ENCODE peak calls at places on chromosomes 5 and 9, in seven cellular contexts. H, Y, B, A, L, W and S are unnamed samples.

GRCh38 chr9:120580591-120580896 is 577 bp upstream of the CDK5RAP2 start:
- DNase-seq in L (no peak), Y (no peak), H (no peak), A (no peak), B (peak; percentile 12), W (no peak), S (no peak)

GRCh38 chr5:50325237-50325832 is 115.8 kb downstream of the EMB start:
- DNase-seq in B (peak; percentile 35), W (no peak), H (no peak), Y (peak; percentile 32), A (no peak), L (no peak), S (no peak)

GRCh38 chr5:14234204-14234603 is 91.1 kb downstream of the TRIO start:
- DNase-seq in B (no peak), L (no peak), W (no peak), H (no peak), A (no peak), Y (no peak), S (no peak)

GRCh38 chr9:123003467-123003866 is 30.0 kb upstream of the GPR21 start:
- DNase-seq in W (no peak), B (no peak), Y (no peak), H (no peak), L (no peak), A (no peak), S (no peak)

GRCh38 chr5:24535646-24536045 is 109.1 kb downstream of the CDH10 start:
- DNase-seq in L (no peak), A (no peak), B (peak; percentile 33), H (no peak), W (no peak), Y (no peak), S (no peak)

GRCh38 chr9:129624947-129625346 is 1.0 kb upstream of the NTMT1 start:
- DNase-seq in B (no peak), Y (no peak), L (no peak), A (no peak), H (no peak), W (no peak), S (no peak)

GRCh38 chr5:135312255-135312935 is 86.6 kb downstream of the MACROH2A1 start:
- DNase-seq in W (no peak), A (no peak), L (no peak), H (no peak), Y (no peak), B (no peak), S (no peak)

GRCh38 chr9:100549048-100549447 is 28.8 kb upstream of the CAVIN4 start:
- DNase-seq in B (no peak), H (no peak), W (no peak), A (no peak), Y (no peak), L (no peak), S (no peak)

DNA sequence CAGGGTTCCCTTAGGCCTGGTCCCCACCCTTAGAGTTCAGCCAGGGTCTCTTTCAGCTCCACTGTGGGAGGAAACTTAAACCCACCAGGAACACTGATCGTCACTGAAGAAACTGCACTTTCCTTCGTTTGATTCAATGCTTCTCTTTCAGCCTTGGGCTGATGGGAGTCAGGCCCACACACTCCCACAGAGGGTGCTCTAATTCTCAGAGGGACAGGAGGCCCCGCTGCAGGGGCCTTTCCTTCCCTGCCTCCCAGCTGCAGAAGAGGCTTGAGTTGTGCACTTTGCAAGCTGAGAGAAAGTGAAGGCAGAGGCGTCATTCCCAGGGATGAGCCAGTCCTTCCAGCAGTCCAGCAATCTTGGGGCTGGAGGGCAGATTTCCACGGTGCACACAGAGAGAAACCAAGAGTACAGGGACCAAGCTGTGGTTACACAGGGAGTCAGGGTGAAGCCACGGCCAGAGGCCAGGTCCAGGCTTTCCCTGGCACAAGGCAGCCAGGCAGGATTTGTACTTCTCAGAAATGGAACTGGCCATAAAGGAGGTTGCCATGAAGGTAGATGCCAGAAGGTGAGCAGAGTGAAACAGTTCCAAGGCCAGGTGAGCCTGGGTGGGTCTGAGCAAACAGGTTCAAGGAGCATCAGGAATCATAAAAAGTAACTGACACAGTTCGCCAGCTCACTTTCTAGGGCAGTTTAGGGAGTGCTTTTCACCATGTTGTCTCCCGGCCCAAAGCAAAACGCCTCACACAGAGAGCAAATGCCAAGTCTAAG is 10.3 kb upstream of the GLIPR2 start:
- DNase-seq in L (no peak), W (no peak), A (no peak), Y (no peak), B (no peak), H (no peak), S (no peak)
- TF ChIP-seq POLR2AphosphoS5 in L (no peak), W (no peak), A (no peak), Y (no peak), B (no peak), H (no peak), S (no peak)

DNA sequence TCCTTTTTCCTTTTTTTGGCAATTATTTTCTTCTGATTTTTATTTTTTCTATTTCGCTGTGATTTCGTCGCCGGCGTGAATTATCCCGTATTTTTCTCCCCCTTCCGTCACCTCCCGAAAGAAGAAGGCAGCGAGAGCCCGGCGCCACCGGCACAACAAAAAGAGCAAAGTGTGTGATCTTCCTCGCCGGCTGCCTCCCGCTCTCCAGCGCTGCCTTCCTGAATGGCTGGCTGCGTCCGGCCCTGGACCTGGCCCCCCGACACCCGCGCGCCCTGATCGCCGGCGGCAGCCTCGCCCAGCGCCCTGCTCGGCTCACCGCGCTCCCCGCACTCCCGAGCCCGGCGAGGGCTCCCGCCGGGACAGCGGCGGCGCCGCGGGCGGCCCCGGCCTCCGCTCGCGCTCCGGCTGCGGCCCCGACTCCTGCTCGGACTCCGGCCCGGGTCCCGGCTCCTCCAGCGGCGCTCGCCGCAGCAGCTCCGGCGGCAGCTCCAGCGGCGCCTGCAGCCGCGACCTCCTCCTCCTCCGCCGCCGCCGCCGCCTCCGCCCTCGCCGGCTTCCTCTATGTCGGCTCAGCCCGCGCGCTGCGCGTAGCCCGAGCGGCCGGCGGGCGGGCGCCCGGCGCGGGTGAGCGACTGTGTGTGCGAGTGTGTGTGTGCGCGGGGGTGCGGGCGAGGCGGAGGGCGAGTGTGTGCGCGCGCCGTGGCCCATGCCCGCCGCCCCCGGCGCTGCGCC is 943 bp downstream of the NR2F1 start:
- DNase-seq in B (peak; percentile 73), H (no peak), W (no peak), A (no peak), Y (no peak), L (peak; percentile 88), S (no peak)
- TF ChIP-seq POLR2AphosphoS5 in B (no peak), H (no peak), W (no peak), A (no peak), Y (no peak), L (peak; percentile 27), S (no peak)

GRCh38 chr9:1938675-1939170 is 76.4 kb upstream of the SMARCA2 start:
- DNase-seq in B (no peak), L (no peak), W (no peak), Y (no peak), A (no peak), H (no peak), S (no peak)
- TF ChIP-seq POLR2AphosphoS5 in B (no peak), L (no peak), W (no peak), Y (no peak), A (no peak), H (no peak), S (no peak)

GRCh38 chr5:124264499-124264898 is 481.9 kb downstream of the ZNF608 start:
- DNase-seq in W (no peak), B (no peak), L (no peak), H (no peak), A (no peak), Y (no peak), S (no peak)

GRCh38 chr5:124262443-124262842 is 484.0 kb downstream of the ZNF608 start:
- DNase-seq in L (no peak), B (peak; percentile 19), H (peak; percentile 32), W (peak; percentile 5), Y (no peak), A (no peak), S (no peak)

GRCh38 chr5:124261133-124261532 is 485.3 kb downstream of the ZNF608 start:
- DNase-seq in W (no peak), L (no peak), Y (no peak), B (no peak), A (no peak), H (no peak), S (no peak)

GRCh38 chr5:124263680-124264491 is 482.6 kb downstream of the ZNF608 start:
- DNase-seq in L (no peak), Y (no peak), W (peak; percentile 31), H (no peak), A (peak; percentile 27), B (peak; percentile 43), S (no peak)

GRCh38 chr5:124263172-124263571 is 483.3 kb downstream of the ZNF608 start:
- DNase-seq in W (no peak), B (no peak), Y (no peak), H (no peak), L (no peak), A (no peak), S (no peak)
- TF ChIP-seq POLR2AphosphoS5 in W (no peak), B (no peak), Y (no peak), H (peak; percentile 46), L (no peak), A (no peak), S (no peak)

DNA sequence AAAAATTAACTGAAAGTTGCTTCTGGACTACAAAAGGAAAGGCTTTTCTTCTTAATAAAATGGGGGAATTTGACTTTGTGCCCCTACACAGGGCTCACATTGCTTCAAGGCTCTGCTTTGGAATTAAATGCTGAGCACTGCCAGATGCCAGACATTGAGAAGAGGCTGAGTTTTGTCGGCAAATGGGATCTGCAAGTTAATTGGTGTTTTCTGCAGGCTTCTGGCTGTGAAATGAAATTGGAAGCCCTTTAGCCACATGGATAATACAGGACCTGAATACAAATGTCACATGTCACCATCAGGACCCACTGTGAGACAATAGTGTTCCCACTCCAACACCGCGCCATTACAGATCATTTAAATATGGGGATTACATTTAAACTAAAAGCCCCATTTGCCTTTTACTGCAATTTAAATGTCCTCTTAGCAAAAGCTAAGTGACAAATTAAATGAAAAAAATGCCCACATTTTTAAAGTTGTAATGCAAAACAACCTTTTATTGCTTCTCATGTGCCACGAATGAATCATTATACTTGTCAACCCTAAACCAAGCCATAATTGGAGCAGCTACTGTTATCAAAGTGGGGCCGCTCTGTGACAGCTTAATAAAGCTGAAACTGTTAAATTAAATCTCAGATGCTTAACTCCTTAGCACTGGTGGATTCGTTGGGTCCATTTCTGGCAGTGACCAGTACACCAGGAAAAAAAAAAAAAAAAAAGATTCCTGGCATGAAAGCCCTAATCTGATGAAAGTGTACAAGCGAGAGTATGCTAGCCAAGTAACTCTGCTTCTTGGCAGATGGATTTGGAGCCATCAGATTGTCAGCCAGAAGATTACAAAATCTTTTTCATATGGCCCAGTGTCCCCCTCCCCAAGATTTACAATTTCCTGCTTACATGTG is 164.6 kb downstream of the ZSWIM6 start:
- DNase-seq in A (no peak), H (no peak), B (no peak), Y (no peak), W (no peak), L (no peak), S (no peak)
- TF ChIP-seq POLR2AphosphoS5 in A (no peak), H (peak; percentile 5), B (no peak), Y (no peak), W (no peak), L (no peak), S (no peak)

GRCh38 chr9:137114613-137115393 is at the start of gene DPP7:
- DNase-seq in L (peak; percentile 96), W (no peak), H (peak; percentile 69), B (peak; percentile 45), Y (no peak), A (peak; percentile 76), S (no peak)
- TF ChIP-seq POLR2AphosphoS5 in L (peak; percentile 78), W (no peak), H (peak; percentile 14), B (no peak), Y (peak; percentile 83), A (peak; percentile 31), S (no peak)

GRCh38 chr5:153625826-153626354 is 135.4 kb downstream of the GRIA1 start:
- DNase-seq in W (no peak), A (no peak), Y (no peak), B (no peak), H (no peak), L (no peak), S (no peak)
- TF ChIP-seq POLR2AphosphoS5 in W (no peak), A (no peak), Y (no peak), B (no peak), H (no peak), L (no peak), S (no peak)